ENCODE peak calls at places on chromosomes 4 and X, in ten cellular contexts. M is activated naive CD4-positive, alpha-beta T cell treated with anti-CD3 and anti-CD28 coated beads for 36 hours; Y is gastrocnemius medialis; D is NCI-H2081; G is mesendoderm; S is M059J; W is ovary; T is stimulated activated CD4-positive, alpha-beta T cell treated with anti-CD3 and anti-CD28 coated beads, TNF-alpha, amount 100 ng/mL, for 4 hours; R is amygdala; B is activated CD4-positive, alpha-beta T cell treated with anti-CD3 and anti-CD28 coated beads, Interleukin-2, amount 10 ng/mL, durations not matched to agents 7 days and 5 days. P is an unnamed sample.

GRCh38 chrX:4550018-4550417 is 836.6 kb upstream of the PRKX start:
- DNase-seq in M (no peak), Y (no peak), D (no peak), G (peak), S (no peak), W (no peak), T (no peak), R (no peak), B (no peak), P (no peak)

GRCh38 chr4:100424376-100424775 is 93.4 kb downstream of the EMCN start:
- DNase-seq in M (no peak), Y (no peak), D (no peak), G (no peak), S (no peak), W (no peak), T (no peak), R (no peak), B (no peak), P (no peak)

GRCh38 chr4:83010111-83010521 is 507 bp downstream of the LIN54 start:
- DNase-seq in M (peak), Y (no peak), D (peak), G (peak), S (peak), W (no peak), T (no peak), R (no peak), B (peak), P (no peak)

GRCh38 chr4:138014664-138015288 is 227.4 kb downstream of the SLC7A11 start:
- DNase-seq in M (no peak), Y (no peak), D (no peak), G (no peak), S (no peak), W (no peak), T (no peak), R (no peak), B (no peak), P (no peak)

GRCh38 chr4:2806392-2807355 is 13.8 kb downstream of the SH3BP2 start:
- DNase-seq in M (no peak), Y (peak), D (no peak), G (no peak), S (no peak), W (peak), T (no peak), R (no peak), B (no peak), P (no peak)

GRCh38 chrX:154373340-154374306 is 811 bp downstream of the FLNA start:
- DNase-seq in M (peak), Y (no peak), D (peak), G (peak), S (peak), W (peak), T (no peak), R (no peak), B (peak), P (no peak)

GRCh38 chr4:183074288-183074990 is 24.6 kb upstream of the WWC2 start:
- DNase-seq in M (no peak), Y (no peak), D (no peak), G (peak), S (peak), W (no peak), T (no peak), R (no peak), B (no peak), P (no peak)

GRCh38 chr4:139975830-139976272 is 178.1 kb downstream of the MAML3 start:
- DNase-seq in M (no peak), Y (no peak), D (no peak), G (no peak), S (no peak), W (peak), T (no peak), R (no peak), B (no peak), P (no peak)

GRCh38 chr4:110753461-110753860 is 130.6 kb upstream of the PITX2 start:
- DNase-seq in M (no peak), Y (no peak), D (no peak), G (no peak), S (no peak), W (no peak), T (no peak), R (no peak), B (no peak), P (no peak)

GRCh38 chr4:189769131-189769530 is 171.5 kb upstream of the FRG1 start:
- DNase-seq in M (no peak), Y (no peak), D (no peak), G (no peak), S (no peak), W (no peak), T (no peak), R (no peak), B (no peak), P (no peak)

GRCh38 chr4:32342054-32342453 is 1621.9 kb downstream of the PCDH7 start:
- DNase-seq in M (no peak), Y (no peak), D (no peak), G (no peak), S (no peak), W (no peak), T (no peak), R (no peak), B (no peak), P (no peak)

GRCh38 chrX:9832811-9833210 is 46.6 kb downstream of the SHROOM2 start:
- DNase-seq in M (no peak), Y (no peak), D (no peak), G (peak), S (peak), W (no peak), T (no peak), R (no peak), B (no peak), P (no peak)

GRCh38 chr4:106687026-106687425 is 318.4 kb upstream of the GIMD1 start:
- DNase-seq in M (no peak), Y (no peak), D (no peak), G (no peak), S (no peak), W (no peak), T (no peak), R (no peak), B (no peak), P (no peak)

GRCh38 chrX:46294234-46294633 is 251.0 kb downstream of the ZNF674 start:
- DNase-seq in M (no peak), Y (no peak), D (no peak), G (no peak), S (peak), W (no peak), T (no peak), R (no peak), B (no peak), P (no peak)

GRCh38 chr4:84917087-84917821 is 49.2 kb downstream of the WDFY3 start:
- DNase-seq in M (no peak), Y (no peak), D (no peak), G (no peak), S (no peak), W (no peak), T (no peak), R (no peak), B (no peak), P (no peak)

GRCh38 chrX:107716045-107716684 is 59.4 kb downstream of the TSC22D3 start:
- DNase-seq in M (peak), Y (no peak), D (peak), G (peak), S (peak), W (no peak), T (no peak), R (peak), B (peak), P (peak)

GRCh38 chrX:113274345-113274744 is 433.7 kb upstream of the AMOT start:
- DNase-seq in M (no peak), Y (no peak), D (no peak), G (peak), S (peak), W (no peak), T (no peak), R (no peak), B (no peak), P (no peak)

GRCh38 chrX:48908600-48908999 is 2.8 kb downstream of the SLC35A2 start:
- DNase-seq in M (no peak), Y (no peak), D (no peak), G (peak), S (no peak), W (no peak), T (no peak), R (no peak), B (no peak), P (no peak)

GRCh38 chr4:119212964-119213606 is 572 bp downstream of the USP53 start:
- DNase-seq in M (peak), Y (peak), D (peak), G (peak), S (peak), W (peak), T (peak), R (peak), B (peak), P (peak)

GRCh38 chr4:186192068-186192751 is 843 bp downstream of the CYP4V2 start:
- DNase-seq in M (peak), Y (no peak), D (peak), G (peak), S (peak), W (peak), T (no peak), R (no peak), B (peak), P (no peak)

GRCh38 chrX:53262918-53263394 is 18.4 kb downstream of the IQSEC2 start:
- DNase-seq in M (peak), Y (no peak), D (no peak), G (no peak), S (peak), W (no peak), T (no peak), R (no peak), B (peak), P (no peak)

GRCh38 chrX:45716747-45717146 is 516.1 kb upstream of the DIPK2B start:
- DNase-seq in M (no peak), Y (no peak), D (no peak), G (no peak), S (peak), W (no peak), T (no peak), R (no peak), B (no peak), P (no peak)

GRCh38 chr4:182163180-182163579 is 80.0 kb upstream of the TENM3 start:
- DNase-seq in M (no peak), Y (no peak), D (no peak), G (no peak), S (no peak), W (no peak), T (no peak), R (no peak), B (no peak), P (no peak)